ENCODE peak calls at places on chromosomes 4 and X, in four cellular contexts. B is EL; D is stimulated activated CD4-positive, alpha-beta T cell treated with anti-CD3 and anti-CD28 coated beads, Interleukin-15, amount 100 ng/mL, for 1 hour; L is NCI-H2029. A is an unnamed sample.

GRCh38 chr4:184056877-184057276 is 151.8 kb downstream of the STOX2 start:
- DNase-seq in B (no peak), D (no peak), L (no peak), A (no peak)

GRCh38 chr4:123893746-123894095 is 497.1 kb downstream of the SPRY1 start:
- DNase-seq in B (peak), D (no peak), L (no peak), A (no peak)

GRCh38 chrX:119529355-119530276 is 35.6 kb downstream of the STEEP1 start:
- DNase-seq in B (no peak), D (no peak), L (no peak), A (no peak)

GRCh38 chr4:20281453-20281852 is 29.7 kb downstream of the SLIT2 start:
- DNase-seq in B (no peak), D (no peak), L (no peak), A (no peak)

GRCh38 chr4:185805262-185805802 is 6.7 kb downstream of the SORBS2 start:
- DNase-seq in B (no peak), D (no peak), L (no peak), A (no peak)

GRCh38 chr4:19380600-19380999 is 871.1 kb upstream of the SLIT2 start:
- DNase-seq in B (peak), D (no peak), L (no peak), A (no peak)

GRCh38 chr4:110633358-110634319 is 10.8 kb upstream of the PITX2 start:
- DNase-seq in B (no peak), D (no peak), L (no peak), A (no peak)

GRCh38 chr4:68734095-68734494 is 63.6 kb upstream of the UGT2B15 start:
- DNase-seq in B (no peak), D (no peak), L (no peak), A (no peak)

GRCh38 chr4:113566015-113566795 is 195.3 kb downstream of the CAMK2D start:
- DNase-seq in B (no peak), D (no peak), L (no peak), A (no peak)

GRCh38 chr4:110518889-110519490 is 43.0 kb downstream of the ENPEP start:
- DNase-seq in B (peak), D (no peak), L (no peak), A (no peak)

GRCh38 chr4:1060646-1061371 is 49.4 kb downstream of the FGFRL1 start:
- DNase-seq in B (no peak), D (no peak), L (no peak), A (no peak)

GRCh38 chr4:119525771-119526712 is 102.6 kb downstream of the PDE5A start:
- DNase-seq in B (peak), D (no peak), L (no peak), A (no peak)

GRCh38 chr4:55727746-55728145 is 91.6 kb upstream of the NMU start:
- DNase-seq in B (peak), D (no peak), L (no peak), A (no peak)

GRCh38 chr4:2334826-2335728 is 73.2 kb upstream of the MXD4 start:
- DNase-seq in B (no peak), D (no peak), L (no peak), A (no peak)

A was measured in RPMI7951.